ENCODE peak calls at places on chromosomes 12 and 14, in seven cellular contexts. B, I, L, X, Z, O and S are unnamed samples.

GRCh38 chr12:54970741-54971140 is 13.8 kb downstream of the TESPA1 start:
- DNase-seq in B (no peak), I (no peak), L (no peak), X (no peak), Z (no peak), O (no peak), S (no peak)

GRCh38 chr14:100471451-100472093 is 115.6 kb downstream of the BEGAIN start:
- DNase-seq in B (no peak), I (no peak), L (no peak), X (no peak), Z (no peak), O (no peak), S (no peak)

GRCh38 chr12:65100140-65100539 is 21.0 kb downstream of the WIF1 start:
- DNase-seq in B (no peak), I (no peak), L (no peak), X (no peak), Z (no peak), O (no peak), S (no peak)

GRCh38 chr14:104240426-104241157 is 102.2 kb downstream of the KIF26A start:
- DNase-seq in B (no peak), I (no peak), L (no peak), X (no peak), Z (no peak), O (no peak), S (no peak)

GRCh38 chr12:12323606-12324005 is 26.4 kb downstream of the MANSC1 start:
- DNase-seq in B (no peak), I (no peak), L (no peak), X (no peak), Z (no peak), O (no peak), S (no peak)

GRCh38 chr14:35336171-35337073 is 44.2 kb downstream of the PSMA6 start:
- DNase-seq in B (peak; percentile 99), I (peak; percentile 95), L (no peak), X (no peak), Z (no peak), O (no peak), S (no peak)

GRCh38 chr12:31895449-31896150 is 63.6 kb upstream of the RESF1 start:
- DNase-seq in B (no peak), I (no peak), L (no peak), X (no peak), Z (no peak), O (no peak), S (no peak)

GRCh38 chr12:62922539-62922938 is 12.4 kb downstream of the PPM1H start:
- DNase-seq in B (no peak), I (no peak), L (no peak), X (no peak), Z (no peak), O (no peak), S (no peak)